ENCODE peak calls at places on chromosomes 3 and 15, in six cellular contexts. T is HCT116; N is GM19239; M is CD8-positive, alpha-beta T cell; Y is H9; O is fibroblast of the aortic adventitia. E is an unnamed sample.

GRCh38 chr15:55282284-55282833 is 7.3 kb downstream of the RAB27A start:
- DNase-seq in N (no peak), Y (no peak), T (no peak), M (no peak), O (peak; percentile 92), E (no peak)

GRCh38 chr3:112742934-112743333 is 102.0 kb upstream of the CCDC80 start:
- DNase-seq in O (no peak), M (no peak), T (no peak), Y (no peak), N (no peak), E (no peak)

GRCh38 chr3:163347944-163348343 is 1730.4 kb downstream of the SI start:
- DNase-seq in Y (no peak), O (no peak), N (no peak), M (no peak), T (no peak), E (no peak)

GRCh38 chr15:45377630-45378148 is 655 bp downstream of the GATM start:
- DNase-seq in T (no peak), N (no peak), M (no peak), Y (peak; percentile 34), O (no peak), E (no peak)

GRCh38 chr15:72315706-72316370 is 4.1 kb downstream of the CELF6 start:
- DNase-seq in T (no peak), N (no peak), Y (peak; percentile 21), O (peak; percentile 15), M (no peak), E (no peak)

GRCh38 chr15:48888836-48889235 is 10.9 kb downstream of the EID1 start:
- DNase-seq in N (no peak), T (no peak), O (peak; percentile 70), M (no peak), Y (no peak), E (no peak)

GRCh38 chr3:146537603-146538002 is 6.8 kb downstream of the PLSCR1 start:
- DNase-seq in O (no peak), N (no peak), Y (no peak), T (no peak), M (no peak), E (no peak)

GRCh38 chr15:51162865-51163762 is 68.4 kb upstream of the TNFAIP8L3 start:
- DNase-seq in M (peak; percentile 20), N (peak; percentile 78), Y (peak; percentile 74), T (peak; percentile 33), O (peak; percentile 81), E (peak; percentile 58)

GRCh38 chr15:100941536-100941935 is 22.4 kb downstream of the LRRK1 start:
- DNase-seq in N (no peak), O (no peak), T (no peak), Y (no peak), M (no peak), E (no peak)

GRCh38 chr3:39255503-39256325 is 24.1 kb downstream of the CX3CR1 start:
- DNase-seq in Y (no peak), N (peak; percentile 66), O (no peak), M (no peak), T (no peak), E (peak; percentile 57)

GRCh38 chr3:20240154-20240883 is 54.3 kb upstream of the SGO1 start:
- DNase-seq in T (no peak), Y (no peak), N (no peak), M (no peak), O (no peak), E (no peak)

GRCh38 chr15:60614028-60614427 is 135.1 kb upstream of the ICE2 start:
- DNase-seq in T (no peak), Y (no peak), N (no peak), O (no peak), M (no peak), E (no peak)